ENCODE peak calls at places on chromosome 5, in six cellular contexts. One of them, this sample, is unnamed.

GRCh38 chr5:65481171-65481575 is 547 bp downstream of the ADAMTS6 start:
- DNase-seq in IMR-90: no peak
- DNase-seq in A549: no peak
- DNase-seq in K562: no peak
- DNase-seq in HepG2: no peak
- DNase-seq in GM12878: no peak
- DNase-seq in this sample: no peak

GRCh38 chr5:43854697-43855292 is 251.8 kb downstream of the NNT start:
- DNase-seq in GM12878: no peak
- DNase-seq in IMR-90: peak
- DNase-seq in HepG2: no peak
- DNase-seq in K562: no peak
- DNase-seq in A549: no peak
- DNase-seq in this sample: no peak

GRCh38 chr5:96768708-96769251 is 39.0 kb downstream of the ERAP1 start:
- DNase-seq in GM12878: no peak
- DNase-seq in K562: no peak
- DNase-seq in IMR-90: no peak
- DNase-seq in A549: no peak
- DNase-seq in HepG2: no peak
- DNase-seq in this sample: no peak

GRCh38 chr5:124519396-124519795 is 227.0 kb downstream of the ZNF608 start:
- DNase-seq in IMR-90: peak
- DNase-seq in A549: no peak
- DNase-seq in K562: no peak
- DNase-seq in GM12878: peak
- DNase-seq in HepG2: no peak
- DNase-seq in this sample: no peak

GRCh38 chr5:73943375-73943774 is 317.4 kb downstream of the ARHGEF28 start:
- DNase-seq in IMR-90: no peak
- DNase-seq in HepG2: no peak
- DNase-seq in GM12878: no peak
- DNase-seq in K562: no peak
- DNase-seq in A549: no peak
- DNase-seq in this sample: no peak

GRCh38 chr5:36744678-36745659 is 131.6 kb upstream of the NIPBL start:
- DNase-seq in GM12878: no peak
- DNase-seq in IMR-90: peak
- DNase-seq in HepG2: peak
- DNase-seq in A549: peak
- DNase-seq in K562: peak
- DNase-seq in this sample: peak

GRCh38 chr5:174533771-174534221 is 190.6 kb upstream of the MSX2 start:
- DNase-seq in A549: peak
- DNase-seq in GM12878: no peak
- DNase-seq in K562: no peak
- DNase-seq in IMR-90: peak
- DNase-seq in HepG2: no peak
- DNase-seq in this sample: no peak

GRCh38 chr5:87169300-87169991 is 98.2 kb upstream of the RASA1 start:
- DNase-seq in IMR-90: peak
- DNase-seq in GM12878: no peak
- DNase-seq in A549: no peak
- DNase-seq in HepG2: no peak
- DNase-seq in K562: no peak
- DNase-seq in this sample: no peak

GRCh38 chr5:14270212-14270702 is 127.1 kb downstream of the TRIO start:
- DNase-seq in HepG2: peak
- DNase-seq in A549: peak
- DNase-seq in K562: peak
- DNase-seq in IMR-90: peak
- DNase-seq in GM12878: no peak
- DNase-seq in this sample: peak

GRCh38 chr5:132458651-132459030 is 31.9 kb downstream of the IRF1 start:
- DNase-seq in A549: no peak
- DNase-seq in IMR-90: peak
- DNase-seq in K562: no peak
- DNase-seq in HepG2: no peak
- DNase-seq in GM12878: no peak
- DNase-seq in this sample: no peak
- TF ChIP-seq BHLHE40 in A549: no peak
- TF ChIP-seq BHLHE40 in IMR-90: no peak
- TF ChIP-seq BHLHE40 in K562: no peak
- TF ChIP-seq BHLHE40 in HepG2: no peak
- TF ChIP-seq BHLHE40 in GM12878: no peak
- TF ChIP-seq BHLHE40 in this sample: no peak

DNA sequence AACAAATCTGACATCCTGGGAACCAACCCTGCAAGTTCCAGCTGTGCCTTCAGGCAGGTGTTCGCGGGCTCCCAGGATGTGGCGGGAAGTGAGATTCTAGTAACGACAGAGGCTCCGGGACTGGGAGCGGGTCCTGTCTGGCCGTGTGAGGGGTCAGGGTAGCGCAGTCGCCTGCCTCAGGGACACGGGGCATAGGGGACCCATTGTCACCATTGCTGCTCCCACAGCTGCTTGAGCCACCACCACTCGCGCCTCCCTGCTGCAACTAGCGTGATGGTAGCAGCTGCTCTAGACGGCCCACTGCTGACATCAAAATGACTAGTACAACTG is 468.5 kb downstream of the CDH9 start:
- DNase-seq in IMR-90: no peak
- DNase-seq in K562: no peak
- DNase-seq in HepG2: no peak
- DNase-seq in A549: no peak
- DNase-seq in GM12878: no peak
- DNase-seq in this sample: no peak
- TF ChIP-seq BHLHE40 in IMR-90: no peak
- TF ChIP-seq BHLHE40 in K562: no peak
- TF ChIP-seq BHLHE40 in HepG2: no peak
- TF ChIP-seq BHLHE40 in A549: no peak
- TF ChIP-seq BHLHE40 in GM12878: no peak
- TF ChIP-seq BHLHE40 in this sample: no peak

GRCh38 chr5:169569513-169569912 is 14.1 kb upstream of the SPDL1 start:
- DNase-seq in K562: no peak
- DNase-seq in GM12878: no peak
- DNase-seq in HepG2: no peak
- DNase-seq in IMR-90: no peak
- DNase-seq in A549: no peak
- DNase-seq in this sample: no peak

GRCh38 chr5:169561883-169562282 is 21.7 kb upstream of the SPDL1 start:
- DNase-seq in HepG2: no peak
- DNase-seq in K562: no peak
- DNase-seq in GM12878: no peak
- DNase-seq in IMR-90: no peak
- DNase-seq in A549: no peak
- DNase-seq in this sample: no peak

GRCh38 chr5:169563369-169563768 is 20.2 kb upstream of the SPDL1 start:
- DNase-seq in K562: no peak
- DNase-seq in GM12878: no peak
- DNase-seq in IMR-90: no peak
- DNase-seq in A549: no peak
- DNase-seq in HepG2: no peak
- DNase-seq in this sample: no peak

GRCh38 chr5:169566202-169566601 is 17.4 kb upstream of the SPDL1 start:
- DNase-seq in GM12878: no peak
- DNase-seq in HepG2: no peak
- DNase-seq in IMR-90: no peak
- DNase-seq in A549: no peak
- DNase-seq in K562: no peak
- DNase-seq in this sample: no peak

GRCh38 chr5:169567079-169567478 is 16.5 kb upstream of the SPDL1 start:
- DNase-seq in K562: no peak
- DNase-seq in HepG2: no peak
- DNase-seq in IMR-90: peak
- DNase-seq in GM12878: no peak
- DNase-seq in A549: no peak
- DNase-seq in this sample: no peak
- TF ChIP-seq BHLHE40 in K562: no peak
- TF ChIP-seq BHLHE40 in HepG2: no peak
- TF ChIP-seq BHLHE40 in IMR-90: no peak
- TF ChIP-seq BHLHE40 in GM12878: no peak
- TF ChIP-seq BHLHE40 in A549: no peak
- TF ChIP-seq BHLHE40 in this sample: no peak

GRCh38 chr5:154606246-154606645 is 128.2 kb upstream of the HAND1 start:
- DNase-seq in HepG2: no peak
- DNase-seq in K562: no peak
- DNase-seq in A549: no peak
- DNase-seq in GM12878: no peak
- DNase-seq in IMR-90: no peak
- DNase-seq in this sample: no peak

GRCh38 chr5:154603485-154603884 is 125.5 kb upstream of the HAND1 start:
- DNase-seq in K562: no peak
- DNase-seq in A549: no peak
- DNase-seq in IMR-90: no peak
- DNase-seq in GM12878: no peak
- DNase-seq in HepG2: no peak
- DNase-seq in this sample: no peak

GRCh38 chr5:154606675-154607321 is 128.8 kb upstream of the HAND1 start:
- DNase-seq in K562: no peak
- DNase-seq in GM12878: no peak
- DNase-seq in IMR-90: no peak
- DNase-seq in HepG2: no peak
- DNase-seq in A549: no peak
- DNase-seq in this sample: no peak

GRCh38 chr5:154603011-154603410 is 125.0 kb upstream of the HAND1 start:
- DNase-seq in GM12878: no peak
- DNase-seq in K562: no peak
- DNase-seq in HepG2: no peak
- DNase-seq in IMR-90: no peak
- DNase-seq in A549: no peak
- DNase-seq in this sample: no peak

DNA sequence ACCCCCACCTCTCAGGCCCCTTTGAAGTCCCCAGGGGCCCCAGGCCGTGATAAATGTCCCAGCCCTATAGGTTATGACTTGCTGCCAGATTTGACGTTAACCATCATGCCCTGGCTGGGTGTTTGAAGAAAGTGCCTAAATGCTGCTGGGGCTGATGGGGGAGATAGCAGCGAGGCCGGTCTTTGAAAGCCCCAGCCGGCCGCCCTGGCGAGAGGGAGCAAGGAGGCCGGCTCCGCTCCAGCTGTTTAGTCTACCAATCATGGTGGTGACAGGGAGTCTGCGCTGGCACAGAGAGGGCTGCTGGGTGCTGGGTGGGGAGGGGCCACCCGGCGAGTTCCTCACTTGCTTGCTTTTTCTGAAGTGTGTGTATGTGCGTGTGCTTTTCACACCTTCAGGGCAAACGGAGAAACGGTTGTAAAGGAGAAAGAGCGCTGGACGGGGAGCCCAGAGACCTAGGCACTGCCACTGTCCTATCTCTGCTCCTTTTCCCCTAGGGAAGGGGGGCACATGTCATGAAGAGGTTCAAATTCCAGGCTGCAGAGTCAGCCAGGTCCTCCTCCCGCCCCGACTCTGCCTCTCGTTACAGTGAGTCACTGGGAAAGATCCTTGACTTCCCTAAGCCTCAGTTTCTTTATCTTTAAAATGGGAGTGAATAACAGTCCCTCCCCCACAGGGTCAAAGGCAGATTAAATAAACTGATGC is 126.1 kb upstream of the HAND1 start:
- DNase-seq in GM12878: no peak
- DNase-seq in IMR-90: peak
- DNase-seq in HepG2: no peak
- DNase-seq in K562: no peak
- DNase-seq in A549: no peak
- DNase-seq in this sample: no peak
- TF ChIP-seq BHLHE40 in GM12878: no peak
- TF ChIP-seq BHLHE40 in IMR-90: no peak
- TF ChIP-seq BHLHE40 in HepG2: no peak
- TF ChIP-seq BHLHE40 in K562: no peak
- TF ChIP-seq BHLHE40 in A549: no peak
- TF ChIP-seq BHLHE40 in this sample: no peak

DNA sequence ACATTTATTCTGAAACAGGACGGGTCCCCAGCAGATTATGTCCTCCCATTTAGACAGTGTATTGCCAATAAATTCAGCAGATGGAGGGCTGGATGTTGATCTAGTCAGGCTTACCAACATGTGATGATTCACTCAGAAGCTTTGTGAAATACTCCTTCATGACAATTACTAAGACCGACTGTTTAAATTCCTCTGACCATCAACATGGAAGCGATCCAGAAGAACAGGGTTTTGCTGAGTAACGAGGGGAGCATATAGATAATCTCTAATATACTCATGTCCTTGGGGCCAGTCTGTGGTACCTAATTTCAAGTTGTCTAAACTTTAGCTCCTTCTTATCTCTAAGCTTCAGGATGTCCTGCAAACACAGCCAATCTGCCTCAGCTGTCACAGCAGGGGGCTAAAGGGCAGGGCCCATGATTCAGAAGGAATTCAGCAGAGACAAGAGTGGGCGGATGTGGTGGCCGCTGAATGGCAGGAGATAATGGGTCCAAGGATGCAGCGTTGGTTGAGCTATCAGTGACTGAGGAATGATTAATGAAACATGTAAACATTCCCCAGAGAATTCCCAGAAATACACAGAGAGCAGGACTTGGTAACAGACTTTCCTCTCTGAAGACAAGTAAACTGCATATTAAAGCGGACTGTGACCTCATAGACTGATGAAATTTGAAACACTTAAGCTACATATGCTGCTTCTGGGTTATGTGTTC is 109.4 kb downstream of the ANKRD55 start:
- DNase-seq in HepG2: peak
- DNase-seq in K562: peak
- DNase-seq in IMR-90: peak
- DNase-seq in GM12878: no peak
- DNase-seq in A549: peak
- DNase-seq in this sample: peak
- TF ChIP-seq BHLHE40 in HepG2: no peak
- TF ChIP-seq BHLHE40 in K562: peak
- TF ChIP-seq BHLHE40 in IMR-90: peak
- TF ChIP-seq BHLHE40 in GM12878: no peak
- TF ChIP-seq BHLHE40 in A549: no peak
- TF ChIP-seq BHLHE40 in this sample: no peak

GRCh38 chr5:82735160-82735789 is 341.9 kb downstream of the TMEM167A start:
- DNase-seq in A549: no peak
- DNase-seq in K562: peak
- DNase-seq in IMR-90: peak
- DNase-seq in GM12878: no peak
- DNase-seq in HepG2: peak
- DNase-seq in this sample: no peak
- TF ChIP-seq BHLHE40 in A549: no peak
- TF ChIP-seq BHLHE40 in K562: no peak
- TF ChIP-seq BHLHE40 in IMR-90: no peak
- TF ChIP-seq BHLHE40 in GM12878: no peak
- TF ChIP-seq BHLHE40 in HepG2: no peak
- TF ChIP-seq BHLHE40 in this sample: no peak

GRCh38 chr5:142253938-142254895 is 70.6 kb downstream of the SPRY4 start:
- DNase-seq in K562: no peak
- DNase-seq in HepG2: no peak
- DNase-seq in IMR-90: peak
- DNase-seq in GM12878: no peak
- DNase-seq in A549: no peak
- DNase-seq in this sample: no peak

GRCh38 chr5:142262683-142263082 is 62.1 kb downstream of the SPRY4 start:
- DNase-seq in IMR-90: no peak
- DNase-seq in HepG2: no peak
- DNase-seq in A549: no peak
- DNase-seq in GM12878: no peak
- DNase-seq in K562: no peak
- DNase-seq in this sample: no peak

GRCh38 chr5:142263346-142263745 is 61.5 kb downstream of the SPRY4 start:
- DNase-seq in HepG2: no peak
- DNase-seq in A549: no peak
- DNase-seq in K562: no peak
- DNase-seq in GM12878: no peak
- DNase-seq in IMR-90: no peak
- DNase-seq in this sample: no peak

GRCh38 chr5:142255831-142256230 is 69.0 kb downstream of the SPRY4 start:
- DNase-seq in HepG2: no peak
- DNase-seq in GM12878: no peak
- DNase-seq in IMR-90: peak
- DNase-seq in K562: no peak
- DNase-seq in A549: no peak
- DNase-seq in this sample: no peak

GRCh38 chr5:142259758-142260157 is 65.1 kb downstream of the SPRY4 start:
- DNase-seq in GM12878: no peak
- DNase-seq in HepG2: no peak
- DNase-seq in A549: no peak
- DNase-seq in IMR-90: no peak
- DNase-seq in K562: no peak
- DNase-seq in this sample: no peak
- TF ChIP-seq BHLHE40 in GM12878: no peak
- TF ChIP-seq BHLHE40 in HepG2: no peak
- TF ChIP-seq BHLHE40 in A549: no peak
- TF ChIP-seq BHLHE40 in IMR-90: no peak
- TF ChIP-seq BHLHE40 in K562: no peak
- TF ChIP-seq BHLHE40 in this sample: no peak

This sample was measured in HEK293T.